ENCODE peak calls at places on chromosome 9, in ten cellular contexts. One of them, this sample, is unnamed.

GRCh38 chr9:35464056-35465025 is 25.6 kb upstream of the RUSC2 start:
- DNase-seq in IMR-90: peak
- DNase-seq in pancreas: no peak
- DNase-seq in anterior cingulate cortex: no peak
- DNase-seq in ACHN: no peak
- DNase-seq in CD8-positive, alpha-beta T cell: no peak
- DNase-seq in right cardiac atrium: no peak
- DNase-seq in effector memory CD4-positive, alpha-beta T cell: no peak
- DNase-seq in head of caudate nucleus: no peak
- DNase-seq in GM03348: peak
- DNase-seq in this sample: peak

GRCh38 chr9:135605238-135605781 is 34.0 kb downstream of the GLT6D1 start:
- DNase-seq in effector memory CD4-positive, alpha-beta T cell: no peak
- DNase-seq in anterior cingulate cortex: peak
- DNase-seq in head of caudate nucleus: peak
- DNase-seq in pancreas: peak
- DNase-seq in GM03348: peak
- DNase-seq in IMR-90: no peak
- DNase-seq in ACHN: no peak
- DNase-seq in CD8-positive, alpha-beta T cell: no peak
- DNase-seq in right cardiac atrium: no peak
- DNase-seq in this sample: no peak

GRCh38 chr9:127178646-127179632 is 56.5 kb upstream of the ANGPTL2 start:
- DNase-seq in anterior cingulate cortex: no peak
- DNase-seq in right cardiac atrium: no peak
- DNase-seq in ACHN: no peak
- DNase-seq in GM03348: no peak
- DNase-seq in CD8-positive, alpha-beta T cell: no peak
- DNase-seq in effector memory CD4-positive, alpha-beta T cell: no peak
- DNase-seq in IMR-90: no peak
- DNase-seq in head of caudate nucleus: no peak
- DNase-seq in pancreas: no peak
- DNase-seq in this sample: no peak

GRCh38 chr9:115035872-115036612 is 81.9 kb downstream of the TNC start:
- DNase-seq in anterior cingulate cortex: no peak
- DNase-seq in pancreas: no peak
- DNase-seq in effector memory CD4-positive, alpha-beta T cell: no peak
- DNase-seq in IMR-90: peak
- DNase-seq in ACHN: peak
- DNase-seq in CD8-positive, alpha-beta T cell: no peak
- DNase-seq in right cardiac atrium: no peak
- DNase-seq in GM03348: peak
- DNase-seq in head of caudate nucleus: peak
- DNase-seq in this sample: peak

GRCh38 chr9:5895782-5896181 is 5.1 kb downstream of the MLANA start:
- DNase-seq in head of caudate nucleus: peak
- DNase-seq in GM03348: no peak
- DNase-seq in pancreas: no peak
- DNase-seq in CD8-positive, alpha-beta T cell: no peak
- DNase-seq in right cardiac atrium: no peak
- DNase-seq in IMR-90: no peak
- DNase-seq in ACHN: no peak
- DNase-seq in anterior cingulate cortex: peak
- DNase-seq in effector memory CD4-positive, alpha-beta T cell: no peak
- DNase-seq in this sample: no peak

GRCh38 chr9:95813923-95814322 is 61.6 kb upstream of the ERCC6L2 start:
- DNase-seq in effector memory CD4-positive, alpha-beta T cell: no peak
- DNase-seq in anterior cingulate cortex: no peak
- DNase-seq in GM03348: no peak
- DNase-seq in head of caudate nucleus: no peak
- DNase-seq in ACHN: peak
- DNase-seq in CD8-positive, alpha-beta T cell: no peak
- DNase-seq in IMR-90: no peak
- DNase-seq in right cardiac atrium: no peak
- DNase-seq in pancreas: no peak
- DNase-seq in this sample: no peak

GRCh38 chr9:79757906-79758669 is 186.3 kb downstream of the TLE4 start:
- DNase-seq in head of caudate nucleus: no peak
- DNase-seq in pancreas: no peak
- DNase-seq in effector memory CD4-positive, alpha-beta T cell: no peak
- DNase-seq in CD8-positive, alpha-beta T cell: no peak
- DNase-seq in ACHN: peak
- DNase-seq in right cardiac atrium: no peak
- DNase-seq in GM03348: peak
- DNase-seq in IMR-90: peak
- DNase-seq in anterior cingulate cortex: no peak
- DNase-seq in this sample: no peak

GRCh38 chr9:130300739-130301138 is 35.2 kb downstream of the HMCN2 start:
- DNase-seq in IMR-90: no peak
- DNase-seq in anterior cingulate cortex: no peak
- DNase-seq in CD8-positive, alpha-beta T cell: no peak
- DNase-seq in effector memory CD4-positive, alpha-beta T cell: no peak
- DNase-seq in right cardiac atrium: peak
- DNase-seq in ACHN: no peak
- DNase-seq in head of caudate nucleus: no peak
- DNase-seq in pancreas: no peak
- DNase-seq in GM03348: no peak
- DNase-seq in this sample: no peak

GRCh38 chr9:33469891-33470290 is 3.8 kb downstream of the NOL6 start:
- DNase-seq in GM03348: no peak
- DNase-seq in head of caudate nucleus: no peak
- DNase-seq in CD8-positive, alpha-beta T cell: no peak
- DNase-seq in effector memory CD4-positive, alpha-beta T cell: no peak
- DNase-seq in right cardiac atrium: no peak
- DNase-seq in pancreas: no peak
- DNase-seq in anterior cingulate cortex: no peak
- DNase-seq in ACHN: no peak
- DNase-seq in IMR-90: no peak
- DNase-seq in this sample: no peak

GRCh38 chr9:137353223-137354152 is 51.4 kb upstream of the NRARP start:
- DNase-seq in ACHN: no peak
- DNase-seq in pancreas: no peak
- DNase-seq in anterior cingulate cortex: no peak
- DNase-seq in effector memory CD4-positive, alpha-beta T cell: no peak
- DNase-seq in head of caudate nucleus: no peak
- DNase-seq in CD8-positive, alpha-beta T cell: no peak
- DNase-seq in right cardiac atrium: peak
- DNase-seq in IMR-90: no peak
- DNase-seq in GM03348: no peak
- DNase-seq in this sample: no peak

GRCh38 chr9:120627073-120627472 is 47.1 kb upstream of the CDK5RAP2 start:
- DNase-seq in ACHN: no peak
- DNase-seq in GM03348: no peak
- DNase-seq in head of caudate nucleus: no peak
- DNase-seq in pancreas: no peak
- DNase-seq in effector memory CD4-positive, alpha-beta T cell: no peak
- DNase-seq in CD8-positive, alpha-beta T cell: no peak
- DNase-seq in anterior cingulate cortex: no peak
- DNase-seq in right cardiac atrium: no peak
- DNase-seq in IMR-90: no peak
- DNase-seq in this sample: no peak

GRCh38 chr9:21455320-21455719 is 15.1 kb downstream of the IFNA1 start:
- DNase-seq in anterior cingulate cortex: no peak
- DNase-seq in GM03348: peak
- DNase-seq in effector memory CD4-positive, alpha-beta T cell: no peak
- DNase-seq in right cardiac atrium: no peak
- DNase-seq in pancreas: no peak
- DNase-seq in head of caudate nucleus: peak
- DNase-seq in CD8-positive, alpha-beta T cell: no peak
- DNase-seq in IMR-90: peak
- DNase-seq in ACHN: no peak
- DNase-seq in this sample: peak

GRCh38 chr9:136237486-136238341 is 7.9 kb downstream of the QSOX2 start:
- DNase-seq in ACHN: no peak
- DNase-seq in CD8-positive, alpha-beta T cell: no peak
- DNase-seq in right cardiac atrium: peak
- DNase-seq in GM03348: no peak
- DNase-seq in pancreas: no peak
- DNase-seq in anterior cingulate cortex: no peak
- DNase-seq in head of caudate nucleus: no peak
- DNase-seq in IMR-90: no peak
- DNase-seq in effector memory CD4-positive, alpha-beta T cell: no peak
- DNase-seq in this sample: no peak

GRCh38 chr9:95513722-95514121 is 3.0 kb downstream of the PTCH1 start:
- DNase-seq in CD8-positive, alpha-beta T cell: no peak
- DNase-seq in right cardiac atrium: no peak
- DNase-seq in pancreas: no peak
- DNase-seq in IMR-90: no peak
- DNase-seq in head of caudate nucleus: no peak
- DNase-seq in anterior cingulate cortex: no peak
- DNase-seq in GM03348: no peak
- DNase-seq in effector memory CD4-positive, alpha-beta T cell: no peak
- DNase-seq in ACHN: no peak
- DNase-seq in this sample: no peak

GRCh38 chr9:117732494-117732893 is 28.3 kb downstream of the TLR4 start:
- DNase-seq in effector memory CD4-positive, alpha-beta T cell: no peak
- DNase-seq in right cardiac atrium: no peak
- DNase-seq in ACHN: no peak
- DNase-seq in head of caudate nucleus: no peak
- DNase-seq in CD8-positive, alpha-beta T cell: no peak
- DNase-seq in pancreas: no peak
- DNase-seq in GM03348: no peak
- DNase-seq in IMR-90: no peak
- DNase-seq in anterior cingulate cortex: no peak
- DNase-seq in this sample: no peak

GRCh38 chr9:618478-618877 is 223.0 kb upstream of the DMRT1 start:
- DNase-seq in right cardiac atrium: no peak
- DNase-seq in pancreas: no peak
- DNase-seq in anterior cingulate cortex: no peak
- DNase-seq in CD8-positive, alpha-beta T cell: no peak
- DNase-seq in ACHN: no peak
- DNase-seq in head of caudate nucleus: no peak
- DNase-seq in effector memory CD4-positive, alpha-beta T cell: no peak
- DNase-seq in IMR-90: peak
- DNase-seq in GM03348: no peak
- DNase-seq in this sample: peak

GRCh38 chr9:93004561-93004960 is 53.9 kb upstream of the SUSD3 start:
- DNase-seq in GM03348: no peak
- DNase-seq in IMR-90: no peak
- DNase-seq in effector memory CD4-positive, alpha-beta T cell: no peak
- DNase-seq in head of caudate nucleus: no peak
- DNase-seq in anterior cingulate cortex: no peak
- DNase-seq in pancreas: no peak
- DNase-seq in ACHN: no peak
- DNase-seq in right cardiac atrium: no peak
- DNase-seq in CD8-positive, alpha-beta T cell: no peak
- DNase-seq in this sample: no peak

GRCh38 chr9:102845847-102846246 is 149.3 kb upstream of the CYLC2 start:
- DNase-seq in IMR-90: no peak
- DNase-seq in effector memory CD4-positive, alpha-beta T cell: no peak
- DNase-seq in pancreas: no peak
- DNase-seq in CD8-positive, alpha-beta T cell: no peak
- DNase-seq in anterior cingulate cortex: no peak
- DNase-seq in ACHN: no peak
- DNase-seq in GM03348: no peak
- DNase-seq in right cardiac atrium: no peak
- DNase-seq in head of caudate nucleus: no peak
- DNase-seq in this sample: no peak

GRCh38 chr9:70004310-70004709 is 39.3 kb upstream of the MAMDC2 start:
- DNase-seq in GM03348: peak
- DNase-seq in right cardiac atrium: no peak
- DNase-seq in pancreas: no peak
- DNase-seq in ACHN: no peak
- DNase-seq in effector memory CD4-positive, alpha-beta T cell: no peak
- DNase-seq in CD8-positive, alpha-beta T cell: no peak
- DNase-seq in head of caudate nucleus: no peak
- DNase-seq in anterior cingulate cortex: no peak
- DNase-seq in IMR-90: peak
- DNase-seq in this sample: peak

GRCh38 chr9:134992755-134993124 is 75.0 kb upstream of the FCN1 start:
- DNase-seq in pancreas: peak
- DNase-seq in anterior cingulate cortex: no peak
- DNase-seq in GM03348: peak
- DNase-seq in IMR-90: no peak
- DNase-seq in effector memory CD4-positive, alpha-beta T cell: no peak
- DNase-seq in ACHN: no peak
- DNase-seq in CD8-positive, alpha-beta T cell: no peak
- DNase-seq in right cardiac atrium: no peak
- DNase-seq in head of caudate nucleus: no peak
- DNase-seq in this sample: peak

GRCh38 chr9:91195372-91196012 is 166.2 kb downstream of the AUH start:
- DNase-seq in ACHN: no peak
- DNase-seq in anterior cingulate cortex: no peak
- DNase-seq in head of caudate nucleus: no peak
- DNase-seq in GM03348: no peak
- DNase-seq in pancreas: no peak
- DNase-seq in effector memory CD4-positive, alpha-beta T cell: no peak
- DNase-seq in right cardiac atrium: no peak
- DNase-seq in CD8-positive, alpha-beta T cell: no peak
- DNase-seq in IMR-90: no peak
- DNase-seq in this sample: no peak

GRCh38 chr9:69173497-69173890 is 583 bp upstream of the TJP2 start:
- DNase-seq in head of caudate nucleus: no peak
- DNase-seq in pancreas: no peak
- DNase-seq in IMR-90: no peak
- DNase-seq in effector memory CD4-positive, alpha-beta T cell: no peak
- DNase-seq in right cardiac atrium: no peak
- DNase-seq in anterior cingulate cortex: no peak
- DNase-seq in ACHN: no peak
- DNase-seq in CD8-positive, alpha-beta T cell: no peak
- DNase-seq in GM03348: no peak
- DNase-seq in this sample: no peak

GRCh38 chr9:78011037-78011436 is 20.6 kb downstream of the GNAQ start:
- DNase-seq in IMR-90: no peak
- DNase-seq in right cardiac atrium: no peak
- DNase-seq in pancreas: no peak
- DNase-seq in effector memory CD4-positive, alpha-beta T cell: no peak
- DNase-seq in GM03348: no peak
- DNase-seq in head of caudate nucleus: no peak
- DNase-seq in anterior cingulate cortex: no peak
- DNase-seq in CD8-positive, alpha-beta T cell: no peak
- DNase-seq in ACHN: no peak
- DNase-seq in this sample: peak

GRCh38 chr9:36937951-36938350 is 96.1 kb downstream of the PAX5 start:
- DNase-seq in GM03348: no peak
- DNase-seq in right cardiac atrium: no peak
- DNase-seq in pancreas: no peak
- DNase-seq in anterior cingulate cortex: no peak
- DNase-seq in head of caudate nucleus: no peak
- DNase-seq in CD8-positive, alpha-beta T cell: no peak
- DNase-seq in IMR-90: no peak
- DNase-seq in ACHN: no peak
- DNase-seq in effector memory CD4-positive, alpha-beta T cell: no peak
- DNase-seq in this sample: no peak

GRCh38 chr9:124661184-124661755 is 109.8 kb downstream of the NR6A1 start:
- DNase-seq in IMR-90: peak
- DNase-seq in pancreas: no peak
- DNase-seq in ACHN: no peak
- DNase-seq in right cardiac atrium: no peak
- DNase-seq in CD8-positive, alpha-beta T cell: no peak
- DNase-seq in head of caudate nucleus: no peak
- DNase-seq in GM03348: no peak
- DNase-seq in effector memory CD4-positive, alpha-beta T cell: no peak
- DNase-seq in anterior cingulate cortex: no peak
- DNase-seq in this sample: peak

GRCh38 chr9:12272471-12273072 is 420.6 kb upstream of the TYRP1 start:
- DNase-seq in ACHN: no peak
- DNase-seq in effector memory CD4-positive, alpha-beta T cell: no peak
- DNase-seq in GM03348: no peak
- DNase-seq in CD8-positive, alpha-beta T cell: no peak
- DNase-seq in right cardiac atrium: no peak
- DNase-seq in anterior cingulate cortex: no peak
- DNase-seq in head of caudate nucleus: no peak
- DNase-seq in IMR-90: no peak
- DNase-seq in pancreas: no peak
- DNase-seq in this sample: no peak

GRCh38 chr9:120698766-120699165 is 15.5 kb downstream of the MEGF9 start:
- DNase-seq in IMR-90: no peak
- DNase-seq in effector memory CD4-positive, alpha-beta T cell: no peak
- DNase-seq in head of caudate nucleus: no peak
- DNase-seq in CD8-positive, alpha-beta T cell: no peak
- DNase-seq in right cardiac atrium: no peak
- DNase-seq in GM03348: no peak
- DNase-seq in pancreas: no peak
- DNase-seq in ACHN: no peak
- DNase-seq in anterior cingulate cortex: no peak
- DNase-seq in this sample: peak

This sample was measured in adipocyte.